ENCODE peak calls at places on chromosomes 7 and 10, in four cellular contexts. F, D, Y and N are unnamed samples.
A peak's percentile ranks its signal among the peaks of the same experiment; 100 is the strongest.

GRCh38 chr10:66215005-66215404 is 710.8 kb upstream of the LRRTM3 start:
- DNase-seq in D (peak; percentile 33), F (peak; percentile 5), Y (no peak), N (no peak)

GRCh38 chr7:105623906-105624305 is 42.6 kb upstream of the EFCAB10 start:
- DNase-seq in D (no peak), Y (no peak), F (no peak), N (no peak)

GRCh38 chr7:2516194-2516555 is 3.4 kb upstream of the LFNG start:
- DNase-seq in D (no peak), Y (no peak), F (no peak), N (no peak)

GRCh38 chr7:84701524-84702306 is 485.1 kb downstream of the SEMA3D start:
- DNase-seq in F (peak; percentile 74), Y (peak; percentile 99), D (no peak), N (peak; percentile 39)

GRCh38 chr10:114274616-114275453 is 35.8 kb downstream of the VWA2 start:
- DNase-seq in F (no peak), D (no peak), Y (no peak), N (no peak)

GRCh38 chr7:105352018-105352612 is 36.6 kb downstream of the SRPK2 start:
- DNase-seq in D (no peak), F (peak; percentile 39), Y (peak; percentile 99), N (no peak)

GRCh38 chr10:123651421-123652047 is 14.6 kb upstream of the GPR26 start:
- DNase-seq in F (no peak), D (no peak), Y (no peak), N (no peak)

GRCh38 chr10:49568235-49568634 is 29.3 kb upstream of the ERCC6 start:
- DNase-seq in Y (peak; percentile 97), F (no peak), D (no peak), N (no peak)

GRCh38 chr10:29189272-29189671 is 99.6 kb upstream of the LYZL1 start:
- DNase-seq in F (no peak), Y (peak; percentile 66), D (no peak), N (no peak)

GRCh38 chr7:156639426-156640256 is 933 bp upstream of the RNF32 start:
- DNase-seq in Y (peak; percentile 10), D (peak; percentile 53), F (no peak), N (peak; percentile 86)

GRCh38 chr10:25758041-25758457 is 176.0 kb upstream of the MYO3A start:
- DNase-seq in Y (peak; percentile 51), F (peak; percentile 71), D (peak; percentile 75), N (peak; percentile 52)
- TF ChIP-seq CTCF in Y (peak; percentile 21), F (peak; percentile 77), D (peak; percentile 95), N (peak; percentile 65)

DNA sequence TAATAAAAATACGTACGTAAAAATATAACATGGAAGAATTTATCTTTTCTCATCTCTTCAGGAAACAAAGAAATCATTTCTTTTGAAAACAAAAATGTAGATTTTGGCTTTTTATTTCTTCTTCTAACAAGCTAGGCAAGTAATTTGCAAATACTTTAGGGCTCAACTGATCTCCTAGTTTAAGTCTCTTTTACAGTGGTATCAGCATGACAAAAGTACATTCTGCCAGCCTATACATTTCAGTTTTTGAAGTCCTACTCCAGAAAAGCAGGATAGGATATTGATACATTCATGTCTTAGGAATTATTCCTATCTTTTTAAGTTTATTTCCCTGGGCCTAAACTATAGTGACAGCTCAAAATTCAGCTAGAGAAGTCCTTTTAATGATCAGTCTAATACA is 12.0 kb upstream of the FAM53B start:
- DNase-seq in Y (no peak), D (peak; percentile 35), F (no peak), N (no peak)
- H3K4me3 ChIP-seq in Y (no peak overlapping the region), D (no peak overlapping the region), F (no peak overlapping the region), N (no peak overlapping the region)

DNA sequence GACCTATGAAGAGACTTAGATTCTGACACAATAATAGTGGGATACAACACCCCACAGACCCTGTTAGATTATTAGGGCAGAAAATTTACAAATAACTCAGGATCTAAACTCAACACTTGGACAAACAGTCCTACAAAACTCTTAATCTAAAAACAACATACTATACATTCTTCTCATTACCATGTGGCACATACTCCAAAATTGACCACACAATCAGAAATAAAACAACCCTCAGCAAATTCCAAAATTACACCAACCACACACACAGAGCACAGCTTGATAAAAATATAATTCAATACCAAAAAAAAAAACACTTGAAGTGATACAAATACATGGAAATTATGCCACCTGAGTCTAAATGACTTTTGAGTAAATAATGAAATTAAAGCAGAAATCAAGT is 7.8 kb downstream of the ZNF680 start:
- DNase-seq in Y (peak; percentile 59), F (no peak), D (no peak), N (no peak)
- H3K4me1 ChIP-seq in Y (no peaks in the 10 kb centered on the region), F (no peaks in the 10 kb centered on the region), D (peaks cover 27% of the 10 kb centered on the region), N (no peaks in the 10 kb centered on the region)

DNA sequence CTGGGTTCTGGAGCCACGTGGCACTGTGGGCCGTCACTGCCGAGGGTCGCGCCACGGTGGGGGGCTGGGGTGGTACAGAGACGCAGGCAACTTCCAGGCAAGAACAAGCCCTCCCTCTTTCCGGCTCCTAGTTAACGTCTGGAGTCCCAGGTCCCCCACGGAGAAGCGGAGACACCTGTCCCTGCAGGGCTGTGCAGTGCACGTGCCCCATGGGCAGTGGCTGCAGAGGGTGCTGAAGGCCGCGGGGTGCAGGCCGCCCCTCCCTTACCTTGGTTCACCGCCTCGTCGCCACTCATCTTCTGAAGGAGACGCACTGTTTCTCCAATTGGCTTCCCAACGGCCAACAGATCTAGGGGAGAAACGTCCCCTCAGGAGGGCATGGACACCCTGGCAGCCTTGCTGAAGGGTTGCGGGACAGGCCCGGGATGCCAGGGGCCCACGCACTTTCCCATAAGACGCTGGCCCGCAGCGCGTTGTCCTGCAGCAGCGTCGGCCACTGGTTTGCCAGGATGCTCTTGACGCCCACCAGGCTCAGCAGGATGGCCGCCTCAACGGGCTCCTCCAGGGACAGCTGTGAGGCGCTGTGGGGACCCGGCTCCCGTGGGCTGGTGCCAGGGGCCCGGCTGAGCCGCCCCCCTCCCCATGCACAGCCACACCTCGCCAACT is 24.3 kb upstream of the NKX6-2 start:
- DNase-seq in D (no peak), Y (no peak), F (no peak), N (no peak)
- TF ChIP-seq CTCF in D (no peak), Y (no peak), F (no peak), N (no peak)

GRCh38 chr7:100543586-100543985 is 4.6 kb downstream of the AGFG2 start:
- DNase-seq in Y (no peak), D (no peak), F (no peak), N (no peak)
- H3K4me3 ChIP-seq in Y (no peak overlapping the region), D (no peak overlapping the region), F (no peak overlapping the region), N (no peak overlapping the region)

GRCh38 chr7:7117935-7118586 is 64.3 kb upstream of the C1GALT1 start:
- DNase-seq in D (no peak), F (no peak), Y (no peak), N (no peak)
- H3K4me1 ChIP-seq in D (no peaks in the 10 kb centered on the region), F (peaks cover 9% of the 10 kb centered on the region), Y (no peaks in the 10 kb centered on the region), N (peaks cover 65% of the 10 kb centered on the region)